ENCODE peak calls at places on chromosomes 2 and 18, in five cellular contexts. B, L, A, Q and S are unnamed samples.

GRCh38 chr2:66851449-66851872 is 416.5 kb downstream of the MEIS1 start:
- DNase-seq in B (no peak), L (no peak), A (no peak), Q (no peak), S (no peak)

GRCh38 chr2:74461187-74462053 is 3.2 kb downstream of the WBP1 start:
- DNase-seq in B (no peak), L (peak; percentile 78), A (no peak), Q (no peak), S (no peak)

GRCh38 chr18:57353940-57354461 is 1.6 kb downstream of the ST8SIA3 start:
- DNase-seq in B (no peak), L (peak; percentile 93), A (no peak), Q (no peak), S (no peak)

GRCh38 chr2:120320318-120320851 is 25.6 kb upstream of the INHBB start:
- DNase-seq in B (no peak), L (no peak), A (peak; percentile 25), Q (no peak), S (no peak)

GRCh38 chr18:40124107-40124506 is 1830.9 kb upstream of the PIK3C3 start:
- DNase-seq in B (no peak), L (no peak), A (no peak), Q (no peak), S (no peak)

GRCh38 chr2:11155326-11156059 is at the start of gene SLC66A3:
- DNase-seq in B (no peak), L (no peak), A (peak; percentile 91), Q (no peak), S (no peak)

GRCh38 chr2:158414538-158414937 is 42.0 kb downstream of the CCDC148 start:
- DNase-seq in B (no peak), L (no peak), A (no peak), Q (no peak), S (no peak)

GRCh38 chr18:9086015-9086414 is 16.5 kb upstream of the NDUFV2 start:
- DNase-seq in B (no peak), L (no peak), A (no peak), Q (no peak), S (no peak)

GRCh38 chr2:8298783-8299182 is 383.1 kb upstream of the ID2 start:
- DNase-seq in B (no peak), L (no peak), A (peak; percentile 58), Q (no peak), S (peak; percentile 20)

GRCh38 chr2:5076599-5076998 is 615.6 kb upstream of the SOX11 start:
- DNase-seq in B (no peak), L (no peak), A (no peak), Q (no peak), S (no peak)

GRCh38 chr18:61551586-61551985 is 218.4 kb downstream of the CDH20 start:
- DNase-seq in B (no peak), L (no peak), A (no peak), Q (no peak), S (no peak)

GRCh38 chr18:75810481-75810880 is 383.0 kb upstream of the SMIM21 start:
- DNase-seq in B (no peak), L (no peak), A (no peak), Q (no peak), S (no peak)

GRCh38 chr2:25362564-25363145 is 20.9 kb upstream of the DNMT3A start:
- DNase-seq in B (no peak), L (no peak), A (peak; percentile 75), Q (no peak), S (peak; percentile 88)

GRCh38 chr18:74936343-74936742 is 272.6 kb downstream of the PTGR3 start:
- DNase-seq in B (no peak), L (no peak), A (no peak), Q (no peak), S (no peak)

GRCh38 chr2:189702071-189702470 is 27.6 kb downstream of the ANKAR start:
- DNase-seq in B (no peak), L (no peak), A (no peak), Q (no peak), S (no peak)

GRCh38 chr2:211351998-211352397 is 795.6 kb downstream of the CPS1 start:
- DNase-seq in B (no peak), L (no peak), A (no peak), Q (no peak), S (no peak)

DNA sequence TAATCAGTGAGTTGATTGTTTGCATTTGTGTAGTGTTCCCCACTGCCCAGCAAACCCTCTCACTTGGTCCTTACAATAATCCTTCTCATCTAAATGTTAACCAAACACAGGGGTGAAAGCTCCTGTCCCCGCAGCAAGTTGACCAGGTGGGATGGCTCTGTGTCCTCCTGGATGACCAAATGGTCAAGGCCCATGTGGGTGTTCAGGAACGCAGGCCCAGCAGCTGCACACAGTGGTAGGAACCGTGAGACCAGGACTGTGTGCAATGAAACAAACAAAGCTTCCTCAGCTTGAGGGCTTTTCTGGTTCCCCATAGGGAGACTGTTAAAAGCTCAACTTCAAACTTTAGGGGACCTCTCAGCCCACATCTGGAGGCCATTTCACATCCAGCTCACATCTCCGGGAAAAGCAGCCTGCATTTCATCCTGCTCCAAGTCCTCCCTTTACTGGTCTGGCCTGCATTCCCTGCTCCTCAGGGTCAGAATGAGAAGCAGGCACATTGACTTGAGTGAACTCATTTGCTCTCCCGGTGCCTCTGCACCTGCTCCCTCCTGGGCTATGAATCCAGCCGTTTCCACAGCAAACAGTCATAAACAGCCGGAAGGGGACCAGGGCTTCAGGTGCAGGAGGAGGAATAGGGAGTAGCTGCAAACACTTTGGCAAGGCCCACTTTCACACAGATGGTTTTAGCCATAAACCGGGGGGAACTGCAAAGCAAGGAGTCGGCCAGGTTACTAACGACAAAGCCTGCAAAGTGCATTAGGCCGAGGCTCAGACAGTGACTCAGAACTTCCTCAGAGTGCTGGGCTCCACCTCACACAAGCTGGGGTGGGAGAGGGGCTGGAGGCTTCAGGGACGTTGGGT is 144.7 kb downstream of the CAPN13 start:
- DNase-seq in B (no peak), L (peak; percentile 16), A (no peak), Q (no peak), S (no peak)
- H3K27ac ChIP-seq in B (no peak overlapping the region), L (no peak overlapping the region), A (no peak overlapping the region), Q (no peak overlapping the region), S (no peak overlapping the region)

DNA sequence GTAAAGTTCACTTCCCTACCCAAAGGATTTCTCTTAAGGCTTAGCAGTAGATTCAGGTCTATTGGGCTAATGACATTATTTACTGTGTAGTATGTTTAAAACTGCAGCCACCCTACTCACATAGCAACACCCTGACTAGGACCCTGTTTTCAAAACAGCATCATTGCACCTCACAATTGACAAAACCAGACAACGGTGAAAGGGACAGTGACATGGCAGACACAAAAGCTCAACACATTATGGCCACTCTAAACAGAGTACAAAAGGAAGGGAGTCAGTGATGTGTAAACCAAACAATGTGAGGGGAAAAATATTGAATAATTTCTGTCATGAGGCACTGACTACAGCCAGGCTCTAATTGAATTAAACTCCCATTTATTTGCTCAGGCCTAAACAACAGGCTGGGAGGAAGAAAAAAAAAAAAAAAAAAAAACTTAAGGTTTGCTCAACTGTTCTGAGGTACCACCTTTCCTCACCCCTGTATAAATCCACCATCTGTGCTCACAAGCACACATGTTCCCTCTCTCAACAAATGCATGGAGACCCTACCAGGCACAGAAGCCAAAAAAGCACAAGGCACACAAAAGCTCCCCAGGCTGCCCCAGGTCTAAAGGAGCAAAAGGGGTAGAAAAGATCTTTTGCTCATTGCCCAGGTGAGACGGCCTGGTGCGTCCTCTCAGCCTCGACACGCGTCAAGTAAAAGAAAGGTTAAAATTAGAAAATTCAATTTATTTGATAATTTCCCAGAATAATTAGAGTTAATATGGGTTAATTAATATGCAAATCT is 81.0 kb downstream of the ZEB2 start:
- DNase-seq in B (no peak), L (no peak), A (no peak), Q (no peak), S (no peak)
- H3K27ac ChIP-seq in B (no peak overlapping the region), L (no peak overlapping the region), A (no peak overlapping the region), Q (peak overlapping the region; percentile 53), S (peak overlapping the region; percentile 8)

GRCh38 chr2:234212534-234212933 is 162.0 kb downstream of the SPP2 start:
- DNase-seq in B (no peak), L (no peak), A (no peak), Q (no peak), S (no peak)
- H3K27ac ChIP-seq in B (no peak overlapping the region), L (no peak overlapping the region), A (no peak overlapping the region), Q (no peak overlapping the region), S (no peak overlapping the region)

GRCh38 chr18:26376106-26376505 is 149.9 kb downstream of the TAF4B start:
- DNase-seq in B (no peak), L (no peak), A (no peak), Q (no peak), S (no peak)
- H3K27ac ChIP-seq in B (no peak overlapping the region), L (no peak overlapping the region), A (no peak overlapping the region), Q (no peak overlapping the region), S (no peak overlapping the region)

GRCh38 chr18:42064109-42064508 is 109.1 kb downstream of the PIK3C3 start:
- DNase-seq in B (no peak), L (no peak), A (no peak), Q (no peak), S (no peak)
- H3K27ac ChIP-seq in B (no peak overlapping the region), L (no peak overlapping the region), A (no peak overlapping the region), Q (no peak overlapping the region), S (no peak overlapping the region)

DNA sequence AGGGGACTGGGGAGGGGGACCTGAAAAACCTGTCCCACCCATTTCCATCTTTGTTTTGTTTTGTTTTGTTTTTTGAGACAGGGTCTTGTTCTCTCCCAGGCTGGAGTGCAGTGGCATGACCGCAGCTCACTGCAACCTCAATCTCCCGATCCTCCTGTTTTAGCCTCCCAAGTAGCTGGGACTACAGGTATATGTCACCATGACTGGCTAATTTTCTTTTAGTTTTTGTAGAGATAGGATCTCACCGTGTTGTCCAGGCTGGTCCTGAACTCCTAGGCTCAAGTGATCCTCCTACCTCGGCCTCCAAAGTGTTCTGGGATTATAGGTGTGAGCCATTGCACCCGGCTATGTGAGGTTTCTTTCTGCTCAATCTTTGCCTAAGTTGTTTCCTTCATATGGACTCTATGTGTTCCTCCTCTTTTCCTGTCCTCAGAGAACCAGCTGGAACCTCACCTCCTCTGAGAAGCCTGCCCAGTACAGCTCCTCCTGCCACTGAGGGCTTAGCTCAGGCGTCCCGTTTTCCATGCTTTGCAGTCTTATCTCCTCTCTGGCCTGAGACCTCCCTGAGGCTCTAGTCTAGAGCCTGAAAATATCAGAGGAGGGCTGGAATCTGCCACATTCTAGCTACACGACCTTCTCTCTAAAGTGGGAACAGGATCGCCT is 74.8 kb downstream of the HS1BP3 start:
- DNase-seq in B (peak; percentile 7), L (no peak), A (no peak), Q (no peak), S (no peak)
- H3K27ac ChIP-seq in B (peak overlapping the region; percentile 39), L (no peak overlapping the region), A (peak overlapping the region; percentile 53), Q (peak overlapping the region; percentile 24), S (peak overlapping the region; percentile 31)

DNA sequence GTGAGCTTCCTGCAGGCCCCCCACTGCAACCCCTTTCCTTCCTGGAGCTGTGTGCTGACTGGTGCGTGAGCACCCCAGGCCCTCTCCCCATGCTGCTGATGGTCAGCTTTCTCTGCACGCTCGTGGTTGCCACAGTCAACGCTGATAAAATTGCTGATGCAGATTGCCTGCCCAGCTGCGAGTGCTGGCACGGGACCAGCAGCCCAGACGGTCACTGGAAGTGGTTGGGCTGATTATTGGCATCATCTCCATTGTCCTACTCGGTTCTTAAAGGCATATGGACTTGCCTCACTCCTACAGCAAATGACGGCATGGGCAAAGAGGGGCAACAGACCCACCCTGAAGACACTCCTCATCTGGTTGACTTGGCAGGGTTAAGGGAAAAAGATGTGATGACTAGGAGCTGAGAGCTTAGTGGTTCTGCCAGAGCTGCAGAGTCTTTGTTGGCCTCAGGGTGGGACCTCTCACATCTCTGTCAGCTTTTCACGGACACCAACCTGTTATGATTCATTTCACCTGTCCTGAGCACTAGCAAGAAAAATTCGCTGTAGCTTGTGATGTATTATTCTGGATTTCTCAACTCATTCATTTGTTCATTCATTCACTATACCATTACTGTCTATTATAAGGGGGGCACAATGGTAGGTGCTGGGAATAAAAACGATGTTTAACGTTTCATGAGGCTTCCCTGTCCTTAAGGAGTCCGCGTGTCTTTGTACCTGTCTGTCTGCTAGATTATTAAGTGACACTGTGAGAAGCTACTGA is 38.4 kb downstream of the PAX8 start:
- DNase-seq in B (peak; percentile 86), L (no peak), A (peak; percentile 81), Q (peak; percentile 30), S (peak; percentile 32)
- H3K27ac ChIP-seq in B (no peak overlapping the region), L (no peak overlapping the region), A (peak overlapping the region; percentile 5), Q (peak overlapping the region; percentile 87), S (peak overlapping the region; percentile 78)